ENCODE peak calls at places on chromosomes 12 and 14, in eight cellular contexts. E, J, S, M, K, C, I and T are unnamed samples. For H3K27me3, the result is how much of the 10 kb centered on the place peaks cover.

GRCh38 chr14:92004062-92004461 is 35.8 kb downstream of the TRIP11 start:
- DNase-seq in E (no peak), J (no peak), S (no peak), M (peak), K (no peak), C (no peak), I (peak), T (no peak)

GRCh38 chr14:81952917-81953316 is 419.3 kb upstream of the SEL1L start:
- DNase-seq in E (no peak), J (no peak), S (no peak), M (no peak), K (no peak), C (no peak), I (no peak), T (no peak)

GRCh38 chr12:108298761-108299275 is 40.3 kb downstream of the CMKLR1 start:
- DNase-seq in E (no peak), J (no peak), S (no peak), M (no peak), K (no peak), C (no peak), I (no peak), T (no peak)

GRCh38 chr12:23140710-23141109 is 515.7 kb downstream of the ETNK1 start:
- DNase-seq in E (no peak), J (no peak), S (no peak), M (no peak), K (no peak), C (no peak), I (no peak), T (no peak)

GRCh38 chr14:49641697-49642129 is 6.7 kb upstream of the DNAAF2 start:
- DNase-seq in E (peak), J (no peak), S (no peak), M (peak), K (peak), C (no peak), I (no peak), T (no peak)

GRCh38 chr12:106492893-106493292 is 89.9 kb upstream of the RFX4 start:
- DNase-seq in E (no peak), J (no peak), S (no peak), M (no peak), K (no peak), C (no peak), I (no peak), T (no peak)

GRCh38 chr14:92633274-92633616 is 115.2 kb downstream of the LGMN start:
- DNase-seq in E (no peak), J (no peak), S (no peak), M (no peak), K (no peak), C (no peak), I (no peak), T (no peak)

GRCh38 chr12:69052613-69053408 is 119.8 kb upstream of the CPM start:
- DNase-seq in E (no peak), J (no peak), S (peak), M (peak), K (peak), C (no peak), I (peak), T (no peak)

GRCh38 chr12:46455648-46456352 is 83.2 kb upstream of the SLC38A2 start:
- DNase-seq in E (no peak), J (no peak), S (no peak), M (peak), K (peak), C (no peak), I (peak), T (no peak)

GRCh38 chr12:47818382-47818700 is 1.4 kb downstream of the HDAC7 start:
- DNase-seq in E (no peak), J (no peak), S (no peak), M (no peak), K (no peak), C (no peak), I (no peak), T (no peak)

GRCh38 chr12:663293-663871 is at the start of gene NINJ2:
- DNase-seq in E (peak), J (peak), S (no peak), M (no peak), K (no peak), C (no peak), I (no peak), T (no peak)

GRCh38 chr12:8644345-8645248 is 18.0 kb downstream of the MFAP5 start:
- DNase-seq in E (no peak), J (no peak), S (no peak), M (no peak), K (no peak), C (no peak), I (peak), T (peak)

GRCh38 chr12:132432721-132433577 is 57.0 kb upstream of the FBRSL1 start:
- DNase-seq in E (peak), J (peak), S (no peak), M (no peak), K (peak), C (no peak), I (no peak), T (no peak)
- H3K27me3 ChIP-seq in E (under half), J (under half), S (half or more), M (under half), K (under half), C (under half), I (under half), T (under half)

GRCh38 chr14:100159865-100160533 is 554 bp upstream of the DEGS2 start:
- DNase-seq in E (no peak), J (no peak), S (no peak), M (peak), K (peak), C (no peak), I (no peak), T (no peak)

GRCh38 chr14:100158566-100159106 is 809 bp downstream of the DEGS2 start:
- DNase-seq in E (no peak), J (no peak), S (no peak), M (no peak), K (no peak), C (no peak), I (no peak), T (no peak)

GRCh38 chr14:100159107-100159864 is at the start of gene DEGS2:
- DNase-seq in E (peak), J (no peak), S (no peak), M (peak), K (peak), C (no peak), I (no peak), T (peak)

GRCh38 chr14:100156776-100157175 is 2.7 kb downstream of the DEGS2 start:
- DNase-seq in E (no peak), J (no peak), S (no peak), M (no peak), K (no peak), C (no peak), I (no peak), T (no peak)

DNA sequence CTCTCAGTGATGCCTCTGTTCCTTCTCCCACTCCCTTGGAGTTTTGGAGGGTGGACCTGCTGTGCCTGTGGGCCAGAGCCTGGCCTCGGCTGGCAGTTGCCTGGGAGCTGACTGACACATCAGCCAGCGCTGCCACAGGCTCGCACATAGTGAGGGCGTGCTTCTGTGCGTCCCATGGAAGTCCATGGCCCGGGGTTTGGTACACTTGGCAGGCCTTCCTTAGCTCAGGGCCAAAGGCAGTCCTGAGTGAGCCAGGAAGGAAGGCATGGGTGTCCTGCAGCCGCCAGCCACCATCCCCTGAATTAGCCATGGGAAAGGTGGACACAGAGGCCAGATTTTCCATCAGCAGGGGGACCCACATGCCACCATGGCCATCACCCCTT is 1.1 kb upstream of the DEGS2 start:
- DNase-seq in E (no peak), J (no peak), S (no peak), M (no peak), K (peak), C (no peak), I (no peak), T (no peak)
- H3K27me3 ChIP-seq in E (under half), J (under half), S (under half), M (under half), K (under half), C (under half), I (under half), T (under half)

DNA sequence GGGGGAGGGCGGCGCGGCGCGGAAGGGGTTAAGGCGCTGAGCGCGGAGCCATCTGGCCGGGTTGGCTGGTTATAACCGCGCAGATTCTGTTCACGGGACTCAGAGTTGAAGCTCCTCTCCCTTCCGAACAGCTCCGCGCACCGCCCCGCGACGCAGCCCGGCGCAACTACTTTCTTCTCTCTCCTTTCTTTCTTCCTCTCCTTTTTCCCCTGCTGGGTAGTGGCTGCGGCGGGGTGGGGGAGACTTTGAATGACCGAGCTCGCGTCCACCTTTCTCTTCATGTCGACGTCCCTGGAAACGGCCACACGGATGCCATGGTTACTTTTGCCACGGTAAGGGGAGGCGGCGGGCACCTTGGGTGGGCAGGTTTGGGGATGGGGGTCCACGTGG is at the start of gene NTF3:
- DNase-seq in E (peak), J (peak), S (peak), M (no peak), K (peak), C (peak), I (no peak), T (no peak)
- H3K27me3 ChIP-seq in E (under half), J (under half), S (under half), M (under half), K (under half), C (under half), I (under half), T (under half)

GRCh38 chr12:53964315-53964713 is 8.6 kb upstream of the HOXC11 start:
- DNase-seq in E (no peak), J (no peak), S (no peak), M (no peak), K (no peak), C (no peak), I (no peak), T (no peak)
- H3K27me3 ChIP-seq in E (under half), J (under half), S (half or more), M (under half), K (half or more), C (under half), I (under half), T (under half)